ENCODE peak calls at places on chromosomes 4 and X, in six cellular contexts. One of them, this sample, is unnamed.

GRCh38 chr4:155161357-155161756 is 47.1 kb upstream of the NPY2R start:
- DNase-seq in OCI-LY7: no peak
- DNase-seq in ascending aorta: no peak
- DNase-seq in GM06990: no peak
- DNase-seq in right lobe of liver: no peak
- DNase-seq in GM13976: no peak
- DNase-seq in this sample: no peak

GRCh38 chrX:48908600-48908999 is 2.8 kb downstream of the SLC35A2 start:
- DNase-seq in ascending aorta: no peak
- DNase-seq in GM13976: no peak
- DNase-seq in GM06990: no peak
- DNase-seq in right lobe of liver: no peak
- DNase-seq in OCI-LY7: no peak
- DNase-seq in this sample: no peak

GRCh38 chr4:1843852-1844251 is 12.1 kb downstream of the LETM1 start:
- DNase-seq in GM13976: no peak
- DNase-seq in GM06990: no peak
- DNase-seq in ascending aorta: no peak
- DNase-seq in OCI-LY7: no peak
- DNase-seq in right lobe of liver: no peak
- DNase-seq in this sample: no peak

GRCh38 chr4:20391224-20391623 is 139.5 kb downstream of the SLIT2 start:
- DNase-seq in GM06990: no peak
- DNase-seq in right lobe of liver: no peak
- DNase-seq in GM13976: no peak
- DNase-seq in ascending aorta: no peak
- DNase-seq in OCI-LY7: no peak
- DNase-seq in this sample: no peak

GRCh38 chr4:68963389-68963788 is 11.8 kb upstream of the UGT2A3 start:
- DNase-seq in ascending aorta: no peak
- DNase-seq in right lobe of liver: no peak
- DNase-seq in GM13976: no peak
- DNase-seq in GM06990: no peak
- DNase-seq in OCI-LY7: no peak
- DNase-seq in this sample: no peak

GRCh38 chr4:577499-578450 is 1.7 kb upstream of the TMEM271 start:
- DNase-seq in ascending aorta: no peak
- DNase-seq in OCI-LY7: no peak
- DNase-seq in GM06990: no peak
- DNase-seq in GM13976: peak
- DNase-seq in right lobe of liver: no peak
- DNase-seq in this sample: no peak

GRCh38 chrX:98523026-98523425 is 1639.3 kb downstream of the RPA4 start:
- DNase-seq in OCI-LY7: no peak
- DNase-seq in GM13976: no peak
- DNase-seq in GM06990: no peak
- DNase-seq in right lobe of liver: no peak
- DNase-seq in ascending aorta: no peak
- DNase-seq in this sample: no peak

GRCh38 chr4:165814256-165815010 is 58.6 kb upstream of the TLL1 start:
- DNase-seq in GM06990: no peak
- DNase-seq in OCI-LY7: no peak
- DNase-seq in GM13976: no peak
- DNase-seq in right lobe of liver: no peak
- DNase-seq in ascending aorta: no peak
- DNase-seq in this sample: no peak

GRCh38 chr4:176153124-176153523 is 42.3 kb downstream of the SPATA4 start:
- DNase-seq in GM13976: no peak
- DNase-seq in right lobe of liver: no peak
- DNase-seq in GM06990: no peak
- DNase-seq in ascending aorta: no peak
- DNase-seq in OCI-LY7: no peak
- DNase-seq in this sample: no peak

GRCh38 chr4:47703964-47704363 is 133.9 kb downstream of the CORIN start:
- DNase-seq in OCI-LY7: no peak
- DNase-seq in ascending aorta: no peak
- DNase-seq in GM13976: no peak
- DNase-seq in GM06990: no peak
- DNase-seq in right lobe of liver: no peak
- DNase-seq in this sample: no peak

GRCh38 chr4:90546114-90546513 is 418.9 kb downstream of the CCSER1 start:
- DNase-seq in right lobe of liver: no peak
- DNase-seq in GM06990: no peak
- DNase-seq in GM13976: no peak
- DNase-seq in OCI-LY7: no peak
- DNase-seq in ascending aorta: no peak
- DNase-seq in this sample: no peak

GRCh38 chr4:108058685-108059440 is 69.2 kb downstream of the HADH start:
- DNase-seq in GM13976: no peak
- DNase-seq in OCI-LY7: no peak
- DNase-seq in GM06990: no peak
- DNase-seq in right lobe of liver: no peak
- DNase-seq in ascending aorta: no peak
- DNase-seq in this sample: no peak

GRCh38 chrX:109936114-109936513 is 66.8 kb upstream of the TMEM164 start:
- DNase-seq in OCI-LY7: no peak
- DNase-seq in GM13976: no peak
- DNase-seq in ascending aorta: no peak
- DNase-seq in GM06990: no peak
- DNase-seq in right lobe of liver: no peak
- DNase-seq in this sample: no peak

GRCh38 chr4:121156822-121157769 is 7.0 kb downstream of the TNIP3 start:
- DNase-seq in OCI-LY7: no peak
- DNase-seq in right lobe of liver: peak
- DNase-seq in GM06990: peak
- DNase-seq in ascending aorta: no peak
- DNase-seq in GM13976: peak
- DNase-seq in this sample: peak

GRCh38 chr4:3135155-3136011 is 60.9 kb downstream of the HTT start:
- DNase-seq in GM13976: no peak
- DNase-seq in right lobe of liver: no peak
- DNase-seq in GM06990: no peak
- DNase-seq in OCI-LY7: no peak
- DNase-seq in ascending aorta: no peak
- DNase-seq in this sample: no peak

GRCh38 chr4:109298279-109299010 is 4.0 kb downstream of the COL25A1 start:
- DNase-seq in ascending aorta: no peak
- DNase-seq in OCI-LY7: peak
- DNase-seq in right lobe of liver: no peak
- DNase-seq in GM13976: no peak
- DNase-seq in GM06990: no peak
- DNase-seq in this sample: no peak

GRCh38 chr4:168781884-168782283 is 228.2 kb downstream of the CBR4 start:
- DNase-seq in GM06990: no peak
- DNase-seq in right lobe of liver: no peak
- DNase-seq in GM13976: no peak
- DNase-seq in OCI-LY7: no peak
- DNase-seq in ascending aorta: no peak
- DNase-seq in this sample: no peak

GRCh38 chr4:55116450-55116849 is 8.9 kb downstream of the KDR start:
- DNase-seq in OCI-LY7: no peak
- DNase-seq in GM13976: no peak
- DNase-seq in ascending aorta: no peak
- DNase-seq in right lobe of liver: no peak
- DNase-seq in GM06990: no peak
- DNase-seq in this sample: no peak

GRCh38 chr4:19961092-19961491 is 290.6 kb upstream of the SLIT2 start:
- DNase-seq in GM06990: no peak
- DNase-seq in GM13976: no peak
- DNase-seq in right lobe of liver: no peak
- DNase-seq in ascending aorta: no peak
- DNase-seq in OCI-LY7: no peak
- DNase-seq in this sample: no peak

GRCh38 chr4:53490965-53491622 is 100.2 kb downstream of the LNX1 start:
- DNase-seq in right lobe of liver: no peak
- DNase-seq in OCI-LY7: peak
- DNase-seq in GM13976: peak
- DNase-seq in GM06990: no peak
- DNase-seq in ascending aorta: no peak
- DNase-seq in this sample: no peak

GRCh38 chr4:89029591-89029990 is 27.4 kb downstream of the FAM13A start:
- DNase-seq in GM13976: no peak
- DNase-seq in OCI-LY7: no peak
- DNase-seq in ascending aorta: no peak
- DNase-seq in right lobe of liver: no peak
- DNase-seq in GM06990: no peak
- DNase-seq in this sample: no peak

GRCh38 chrX:9829308-9830267 is 43.4 kb downstream of the SHROOM2 start:
- DNase-seq in GM13976: peak
- DNase-seq in OCI-LY7: no peak
- DNase-seq in ascending aorta: no peak
- DNase-seq in right lobe of liver: no peak
- DNase-seq in GM06990: peak
- DNase-seq in this sample: no peak

GRCh38 chrX:136028383-136028984 is 43.2 kb downstream of the SLC9A6 start:
- DNase-seq in GM06990: peak
- DNase-seq in OCI-LY7: peak
- DNase-seq in GM13976: peak
- DNase-seq in ascending aorta: no peak
- DNase-seq in right lobe of liver: no peak
- DNase-seq in this sample: no peak

GRCh38 chr4:948936-949300 is 16.7 kb downstream of the TMEM175 start:
- DNase-seq in GM06990: no peak
- DNase-seq in ascending aorta: no peak
- DNase-seq in GM13976: no peak
- DNase-seq in right lobe of liver: no peak
- DNase-seq in OCI-LY7: no peak
- DNase-seq in this sample: no peak

GRCh38 chr4:119729815-119730643 is 101.4 kb upstream of the PDE5A start:
- DNase-seq in OCI-LY7: no peak
- DNase-seq in ascending aorta: peak
- DNase-seq in GM06990: no peak
- DNase-seq in right lobe of liver: peak
- DNase-seq in GM13976: no peak
- DNase-seq in this sample: no peak

GRCh38 chr4:184845367-184846011 is 19.7 kb upstream of the ACSL1 start:
- DNase-seq in right lobe of liver: no peak
- DNase-seq in ascending aorta: no peak
- DNase-seq in OCI-LY7: no peak
- DNase-seq in GM06990: no peak
- DNase-seq in GM13976: no peak
- DNase-seq in this sample: no peak

GRCh38 chrX:154008521-154008920 is 11.2 kb downstream of the IRAK1 start:
- DNase-seq in ascending aorta: no peak
- DNase-seq in OCI-LY7: no peak
- DNase-seq in right lobe of liver: no peak
- DNase-seq in GM13976: no peak
- DNase-seq in GM06990: no peak
- DNase-seq in this sample: no peak

GRCh38 chr4:113040793-113041192 is 8.7 kb upstream of the ANK2 start:
- DNase-seq in GM13976: no peak
- DNase-seq in ascending aorta: no peak
- DNase-seq in right lobe of liver: no peak
- DNase-seq in GM06990: no peak
- DNase-seq in OCI-LY7: no peak
- DNase-seq in this sample: no peak

GRCh38 chr4:77593993-77594392 is 11.6 kb upstream of the CXCL13 start:
- DNase-seq in GM06990: no peak
- DNase-seq in OCI-LY7: no peak
- DNase-seq in ascending aorta: no peak
- DNase-seq in right lobe of liver: no peak
- DNase-seq in GM13976: no peak
- DNase-seq in this sample: no peak

GRCh38 chr4:17546222-17546621 is 30.8 kb upstream of the LAP3 start:
- DNase-seq in right lobe of liver: no peak
- DNase-seq in ascending aorta: no peak
- DNase-seq in OCI-LY7: no peak
- DNase-seq in GM06990: no peak
- DNase-seq in GM13976: no peak
- DNase-seq in this sample: no peak

GRCh38 chr4:17545374-17546140 is 30.6 kb downstream of the CLRN2 start:
- DNase-seq in right lobe of liver: no peak
- DNase-seq in GM06990: no peak
- DNase-seq in OCI-LY7: no peak
- DNase-seq in ascending aorta: no peak
- DNase-seq in GM13976: no peak
- DNase-seq in this sample: no peak

GRCh38 chr4:17546678-17547077 is 30.3 kb upstream of the LAP3 start:
- DNase-seq in ascending aorta: no peak
- DNase-seq in OCI-LY7: no peak
- DNase-seq in GM06990: no peak
- DNase-seq in GM13976: no peak
- DNase-seq in right lobe of liver: no peak
- DNase-seq in this sample: no peak

GRCh38 chr4:17544205-17544604 is 29.2 kb downstream of the CLRN2 start:
- DNase-seq in GM13976: no peak
- DNase-seq in OCI-LY7: no peak
- DNase-seq in right lobe of liver: no peak
- DNase-seq in GM06990: no peak
- DNase-seq in ascending aorta: no peak
- DNase-seq in this sample: no peak

GRCh38 chr4:17544831-17545234 is 29.9 kb downstream of the CLRN2 start:
- DNase-seq in GM06990: no peak
- DNase-seq in ascending aorta: no peak
- DNase-seq in right lobe of liver: no peak
- DNase-seq in GM13976: no peak
- DNase-seq in OCI-LY7: no peak
- DNase-seq in this sample: no peak
- TF ChIP-seq CTCF in GM06990: no peak
- TF ChIP-seq CTCF in ascending aorta: no peak
- TF ChIP-seq CTCF in right lobe of liver: no peak
- TF ChIP-seq CTCF in GM13976: no peak
- TF ChIP-seq CTCF in OCI-LY7: no peak
- TF ChIP-seq CTCF in this sample: no peak

GRCh38 chrX:107714196-107714811 is 61.3 kb downstream of the TSC22D3 start:
- DNase-seq in ascending aorta: no peak
- DNase-seq in right lobe of liver: peak
- DNase-seq in OCI-LY7: no peak
- DNase-seq in GM06990: no peak
- DNase-seq in GM13976: no peak
- DNase-seq in this sample: no peak
- TF ChIP-seq CTCF in ascending aorta: no peak
- TF ChIP-seq CTCF in right lobe of liver: no peak
- TF ChIP-seq CTCF in OCI-LY7: peak
- TF ChIP-seq CTCF in GM06990: peak
- TF ChIP-seq CTCF in GM13976: no peak
- TF ChIP-seq CTCF in this sample: peak

GRCh38 chr4:102578819-102579218 is 77.7 kb downstream of the NFKB1 start:
- DNase-seq in ascending aorta: no peak
- DNase-seq in GM13976: no peak
- DNase-seq in OCI-LY7: no peak
- DNase-seq in right lobe of liver: no peak
- DNase-seq in GM06990: no peak
- DNase-seq in this sample: no peak
- TF ChIP-seq CTCF in ascending aorta: no peak
- TF ChIP-seq CTCF in GM13976: no peak
- TF ChIP-seq CTCF in OCI-LY7: peak
- TF ChIP-seq CTCF in right lobe of liver: no peak
- TF ChIP-seq CTCF in GM06990: no peak
- TF ChIP-seq CTCF in this sample: peak

DNA sequence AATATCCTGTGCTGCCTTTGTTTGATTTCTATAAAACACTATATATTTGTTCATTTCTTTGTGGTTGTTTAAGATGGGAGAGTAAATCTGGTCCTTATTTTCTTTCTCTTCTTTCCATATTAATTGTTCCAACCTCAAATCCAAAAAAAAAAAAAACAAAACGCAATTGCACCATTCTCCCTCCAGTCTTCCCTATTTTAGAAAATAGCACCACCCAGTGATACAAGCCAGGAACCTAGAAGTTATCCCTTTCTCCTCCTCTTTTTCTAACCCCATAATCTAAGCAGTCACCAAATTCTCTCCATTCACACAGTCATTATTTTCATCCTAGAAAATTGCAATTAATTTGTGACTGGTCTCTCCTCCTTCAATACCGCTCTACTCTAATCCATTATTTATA is 107.8 kb downstream of the GABRA3 start:
- DNase-seq in OCI-LY7: no peak
- DNase-seq in GM13976: no peak
- DNase-seq in right lobe of liver: no peak
- DNase-seq in GM06990: no peak
- DNase-seq in ascending aorta: no peak
- DNase-seq in this sample: no peak
- TF ChIP-seq CTCF in OCI-LY7: no peak
- TF ChIP-seq CTCF in GM13976: no peak
- TF ChIP-seq CTCF in right lobe of liver: no peak
- TF ChIP-seq CTCF in GM06990: no peak
- TF ChIP-seq CTCF in ascending aorta: no peak
- TF ChIP-seq CTCF in this sample: peak